ENCODE peak calls at places on chromosomes 11 and 22, in eight cellular contexts. W is lower lobe of right lung, Y is upper lobe of right lung, V is endodermal cell, U is HCT116, F is heart right ventricle, K is gastrocnemius medialis, S is tibial nerve. R is an unnamed sample.

GRCh38 chr11:128905345-128906184 is 14.4 kb downstream of the KCNJ5 start:
- DNase-seq in W (peak; percentile 73), Y (peak; percentile 78), V (peak; percentile 90), U (peak; percentile 46), F (no peak), K (no peak), S (no peak), R (peak; percentile 27)

GRCh38 chr11:102592634-102593581 is 32.2 kb downstream of the MMP20 start:
- DNase-seq in W (no peak), Y (no peak), V (no peak), U (peak; percentile 64), F (no peak), K (no peak), S (no peak), R (no peak)

GRCh38 chr11:44627911-44628729 is 62.7 kb downstream of the CD82 start:
- DNase-seq in W (peak; percentile 70), Y (peak; percentile 76), V (peak; percentile 53), U (no peak), F (peak; percentile 77), K (peak; percentile 85), S (peak; percentile 32), R (peak; percentile 77)

GRCh38 chr11:116073854-116074837 is 569.9 kb upstream of the CADM1 start:
- DNase-seq in W (no peak), Y (no peak), V (peak; percentile 58), U (no peak), F (peak; percentile 28), K (peak; percentile 14), S (no peak), R (peak; percentile 31)

GRCh38 chr22:26298605-26299310 is 129.5 kb downstream of the SEZ6L start:
- DNase-seq in W (no peak), Y (no peak), V (no peak), U (no peak), F (no peak), K (no peak), S (no peak), R (no peak)

GRCh38 chr11:58939277-58939676 is at the start of gene GLYATL1:
- DNase-seq in W (no peak), Y (no peak), V (no peak), U (no peak), F (no peak), K (no peak), S (no peak), R (no peak)

GRCh38 chr11:102853055-102853454 is 9.6 kb upstream of the MMP3 start:
- DNase-seq in W (no peak), Y (no peak), V (no peak), U (no peak), F (no peak), K (no peak), S (no peak), R (no peak)

GRCh38 chr22:40805699-40806203 is 13.4 kb downstream of the SLC25A17 start:
- DNase-seq in W (no peak), Y (no peak), V (no peak), U (no peak), F (no peak), K (no peak), S (no peak), R (no peak)

GRCh38 chr11:102849319-102849718 is 5.9 kb upstream of the MMP3 start:
- DNase-seq in W (no peak), Y (no peak), V (no peak), U (no peak), F (no peak), K (no peak), S (no peak), R (no peak)

GRCh38 chr11:17703951-17704350 is 15.4 kb upstream of the MYOD1 start:
- DNase-seq in W (no peak), Y (no peak), V (no peak), U (peak; percentile 69), F (no peak), K (no peak), S (no peak), R (no peak)

GRCh38 chr11:88169481-88169880 is 5.8 kb downstream of the RAB38 start:
- DNase-seq in W (no peak), Y (no peak), V (no peak), U (no peak), F (no peak), K (no peak), S (no peak), R (no peak)

GRCh38 chr22:46368422-46368821 is 32.9 kb downstream of the TRMU start:
- DNase-seq in W (peak; percentile 36), Y (no peak), V (no peak), U (no peak), F (peak; percentile 11), K (no peak), S (no peak), R (no peak)

GRCh38 chr11:64963072-64963631 is 8.8 kb downstream of the MAJIN start:
- DNase-seq in W (no peak), Y (no peak), V (no peak), U (no peak), F (no peak), K (no peak), S (no peak), R (no peak)

GRCh38 chr11:88348870-88349269 is 11.3 kb upstream of the CTSC start:
- DNase-seq in W (no peak), Y (no peak), V (no peak), U (no peak), F (no peak), K (no peak), S (no peak), R (no peak)

GRCh38 chr22:37472418-37473006 is 13.7 kb downstream of the MFNG start:
- DNase-seq in W (no peak), Y (no peak), V (peak; percentile 87), U (no peak), F (no peak), K (no peak), S (no peak), R (no peak)

GRCh38 chr11:1744137-1744878 is 6.1 kb downstream of the IFITM10 start:
- DNase-seq in W (no peak), Y (peak; percentile 62), V (no peak), U (no peak), F (peak; percentile 24), K (peak; percentile 85), S (peak; percentile 46), R (no peak)

GRCh38 chr11:110527146-110527545 is 97.4 kb downstream of the FDX1 start:
- DNase-seq in W (no peak), Y (no peak), V (no peak), U (no peak), F (no peak), K (no peak), S (no peak), R (no peak)

GRCh38 chr11:66598993-66599392 is 6.0 kb downstream of the CCS start:
- DNase-seq in W (no peak), Y (no peak), V (no peak), U (no peak), F (no peak), K (no peak), S (no peak), R (no peak)

GRCh38 chr11:112227471-112227870 is 1.2 kb downstream of the PTS start:
- DNase-seq in W (no peak), Y (no peak), V (no peak), U (no peak), F (no peak), K (peak; percentile 27), S (no peak), R (no peak)

GRCh38 chr11:112085822-112086421 is 634 bp downstream of the TIMM8B start:
- DNase-seq in W (no peak), Y (no peak), V (no peak), U (no peak), F (no peak), K (peak; percentile 34), S (peak; percentile 7), R (peak; percentile 19)

GRCh38 chr22:50536231-50536630 is 6.4 kb upstream of the TYMP start:
- DNase-seq in W (no peak), Y (no peak), V (no peak), U (no peak), F (no peak), K (no peak), S (no peak), R (no peak)
- H3K27ac ChIP-seq in W (no peak overlapping the region), Y (no peak overlapping the region), V (no peak overlapping the region), U (no peak overlapping the region), F (no peak overlapping the region), K (no peak overlapping the region), S (no peak overlapping the region), R (no peak overlapping the region)

GRCh38 chr11:358129-358805 is 11.0 kb upstream of the B4GALNT4 start:
- DNase-seq in W (no peak), Y (peak; percentile 48), V (no peak), U (no peak), F (no peak), K (no peak), S (no peak), R (no peak)

GRCh38 chr11:355581-356458 is 13.5 kb upstream of the B4GALNT4 start:
- DNase-seq in W (peak; percentile 92), Y (peak; percentile 95), V (peak; percentile 97), U (peak; percentile 65), F (peak; percentile 95), K (peak; percentile 77), S (peak; percentile 93), R (peak; percentile 98)

GRCh38 chr11:357582-357981 is 11.7 kb upstream of the B4GALNT4 start:
- DNase-seq in W (no peak), Y (no peak), V (no peak), U (no peak), F (no peak), K (no peak), S (no peak), R (no peak)

GRCh38 chr11:359181-359714 is 10.1 kb upstream of the B4GALNT4 start:
- DNase-seq in W (no peak), Y (no peak), V (no peak), U (no peak), F (no peak), K (no peak), S (no peak), R (peak; percentile 8)

DNA sequence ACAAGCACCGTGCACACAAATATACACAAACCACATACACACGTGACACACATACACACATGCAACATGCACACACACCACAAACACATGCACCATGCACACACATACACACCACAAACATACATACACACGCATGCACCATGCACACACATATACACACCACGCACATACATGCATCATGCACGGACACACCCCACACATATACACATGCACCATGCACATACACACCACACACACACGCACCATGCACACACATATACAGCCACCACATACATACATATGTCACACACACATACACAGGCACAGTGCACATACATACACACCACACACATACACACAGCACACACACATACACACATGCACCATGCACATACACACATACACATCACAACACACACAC is 12.7 kb upstream of the B4GALNT4 start:
- DNase-seq in W (no peak), Y (no peak), V (no peak), U (no peak), F (no peak), K (no peak), S (no peak), R (no peak)
- H3K4me1 ChIP-seq in W (peaks cover 32% of the 10 kb centered on the region), Y (peaks cover 30% of the 10 kb centered on the region), V (peaks cover 6% of the 10 kb centered on the region), U (peaks cover 12% of the 10 kb centered on the region), F (peaks cover 38% of the 10 kb centered on the region), K (peaks cover 24% of the 10 kb centered on the region), S (peaks cover 18% of the 10 kb centered on the region), R (peaks cover 11% of the 10 kb centered on the region)

GRCh38 chr22:22720201-22720723 is 75.8 kb downstream of the GGTLC2 start:
- DNase-seq in W (no peak), Y (no peak), V (peak; percentile 87), U (peak; percentile 67), F (no peak), K (no peak), S (peak; percentile 11), R (no peak)
- TF ChIP-seq CTCF in W (peak; percentile 59), Y (peak; percentile 49), V (peak; percentile 91), U (peak; percentile 88), F (peak; percentile 28), K (no peak), S (no peak), R (no peak)

GRCh38 chr11:35187996-35188395 is 49.0 kb downstream of the CD44 start:
- DNase-seq in W (no peak), Y (no peak), V (no peak), U (no peak), F (no peak), K (no peak), S (no peak), R (no peak)
- H3K27ac ChIP-seq in W (no peak overlapping the region), Y (no peak overlapping the region), V (no peak overlapping the region), U (no peak overlapping the region), F (no peak overlapping the region), K (no peak overlapping the region), S (no peak overlapping the region), R (peak overlapping the region; percentile 40)

R was measured in uterus.